ENCODE peak calls at places on chromosomes 11 and 22, in ten cellular contexts. F is fibroblast of lung, N is OCI-LY7, J is BJ, V is keratinocyte, E is bronchial epithelial cell, Y is GM12864, P is heart right ventricle, A is lung, Z is kidney. O is an unnamed sample.

GRCh38 chr11:15278129-15278528 is 163.4 kb downstream of the INSC start:
- DNase-seq in F (peak), N (no peak), J (peak), V (no peak), E (no peak), Y (no peak), P (no peak), A (no peak), Z (no peak), O (no peak)

GRCh38 chr11:126518130-126518995 is 162.9 kb downstream of the ST3GAL4 start:
- DNase-seq in F (no peak), N (no peak), J (no peak), V (no peak), E (no peak), Y (no peak), P (no peak), A (no peak), Z (no peak), O (no peak)

GRCh38 chr11:64534950-64535349 is 56.1 kb upstream of the SLC22A12 start:
- DNase-seq in F (no peak), N (no peak), J (no peak), V (no peak), E (no peak), Y (no peak), P (no peak), A (no peak), Z (peak), O (no peak)

GRCh38 chr11:100719809-100720221 is 32.7 kb downstream of the ARHGAP42 start:
- DNase-seq in F (peak), N (no peak), J (peak), V (no peak), E (peak), Y (no peak), P (peak), A (peak), Z (peak), O (peak)

GRCh38 chr11:102560555-102561011 is 30.0 kb upstream of the MMP7 start:
- DNase-seq in F (peak), N (peak), J (peak), V (peak), E (peak), Y (peak), P (no peak), A (peak), Z (no peak), O (peak)

GRCh38 chr11:45141171-45141570 is 5.3 kb upstream of the PRDM11 start:
- DNase-seq in F (no peak), N (no peak), J (no peak), V (no peak), E (no peak), Y (no peak), P (no peak), A (no peak), Z (no peak), O (no peak)

GRCh38 chr11:9639099-9639498 is 24.8 kb upstream of the SWAP70 start:
- DNase-seq in F (no peak), N (peak), J (no peak), V (no peak), E (no peak), Y (no peak), P (peak), A (no peak), Z (peak), O (no peak)

GRCh38 chr11:69480547-69481392 is 693 bp upstream of the LINC01488 start:
- DNase-seq in F (no peak), N (no peak), J (no peak), V (no peak), E (no peak), Y (no peak), P (peak), A (no peak), Z (peak), O (no peak)

GRCh38 chr11:134171951-134172350 is 51.8 kb downstream of the NCAPD3 start:
- DNase-seq in F (no peak), N (no peak), J (no peak), V (no peak), E (no peak), Y (no peak), P (no peak), A (no peak), Z (no peak), O (no peak)

GRCh38 chr11:69089258-69089657 is 40.5 kb downstream of the TPCN2 start:
- DNase-seq in F (peak), N (no peak), J (peak), V (no peak), E (peak), Y (no peak), P (peak), A (no peak), Z (peak), O (peak)

GRCh38 chr11:126716456-126717083 is 284.0 kb downstream of the KIRREL3 start:
- DNase-seq in F (peak), N (peak), J (no peak), V (no peak), E (no peak), Y (no peak), P (no peak), A (peak), Z (no peak), O (peak)

GRCh38 chr11:69204246-69205124 is 48.8 kb downstream of the SMIM38 start:
- DNase-seq in F (no peak), N (no peak), J (no peak), V (no peak), E (no peak), Y (no peak), P (no peak), A (no peak), Z (no peak), O (no peak)

GRCh38 chr11:3150726-3151125 is 14.4 kb downstream of the OSBPL5 start:
- DNase-seq in F (no peak), N (no peak), J (no peak), V (no peak), E (no peak), Y (no peak), P (no peak), A (no peak), Z (no peak), O (no peak)

GRCh38 chr11:12893787-12894672 is 115.1 kb upstream of the RASSF10 start:
- DNase-seq in F (peak), N (peak), J (no peak), V (peak), E (peak), Y (peak), P (peak), A (peak), Z (no peak), O (peak)

GRCh38 chr22:23763579-23764331 is 965 bp downstream of the C22orf15 start:
- DNase-seq in F (no peak), N (peak), J (no peak), V (no peak), E (no peak), Y (no peak), P (peak), A (no peak), Z (no peak), O (no peak)

GRCh38 chr11:121950160-121950559 is 165.9 kb downstream of the BLID start:
- DNase-seq in F (no peak), N (no peak), J (no peak), V (no peak), E (no peak), Y (no peak), P (no peak), A (no peak), Z (no peak), O (no peak)

GRCh38 chr11:134784046-134784445 is 372.0 kb upstream of the B3GAT1 start:
- DNase-seq in F (no peak), N (no peak), J (no peak), V (no peak), E (no peak), Y (no peak), P (no peak), A (no peak), Z (peak), O (no peak)

GRCh38 chr11:128476729-128477128 is 110.6 kb downstream of the ETS1 start:
- DNase-seq in F (no peak), N (no peak), J (no peak), V (no peak), E (peak), Y (no peak), P (no peak), A (peak), Z (no peak), O (no peak)

GRCh38 chr11:119722281-119722794 is 6.7 kb downstream of the NECTIN1 start:
- DNase-seq in F (no peak), N (no peak), J (no peak), V (no peak), E (no peak), Y (no peak), P (no peak), A (no peak), Z (no peak), O (no peak)

GRCh38 chr11:34585870-34586654 is 34.8 kb upstream of the EHF start:
- DNase-seq in F (peak), N (peak), J (no peak), V (no peak), E (peak), Y (peak), P (no peak), A (no peak), Z (no peak), O (peak)

GRCh38 chr11:44005956-44006355 is 41.8 kb upstream of the ACCSL start:
- DNase-seq in F (no peak), N (no peak), J (no peak), V (no peak), E (no peak), Y (no peak), P (no peak), A (no peak), Z (no peak), O (no peak)

GRCh38 chr11:10492084-10492483 is 37.0 kb downstream of the AMPD3 start:
- DNase-seq in F (no peak), N (no peak), J (no peak), V (no peak), E (no peak), Y (no peak), P (no peak), A (no peak), Z (no peak), O (no peak)

GRCh38 chr22:22576244-22576988 is 17.4 kb upstream of the PRAME start:
- DNase-seq in F (peak), N (peak), J (no peak), V (no peak), E (peak), Y (no peak), P (peak), A (no peak), Z (no peak), O (peak)

GRCh38 chr11:65423516-65424199 is 1.1 kb downstream of the NEAT1 start:
- DNase-seq in F (peak), N (peak), J (no peak), V (no peak), E (peak), Y (no peak), P (peak), A (no peak), Z (peak), O (no peak)

GRCh38 chr11:97610000-97610399 is 1220.2 kb downstream of the JRKL start:
- DNase-seq in F (peak), N (no peak), J (no peak), V (no peak), E (no peak), Y (no peak), P (no peak), A (no peak), Z (no peak), O (no peak)
- TF ChIP-seq CTCF in F (no peak), N (no peak), J (no peak), V (peak), E (no peak), Y (peak), P (no peak), A (no peak), Z (no peak), O (no peak)

GRCh38 chr22:46866591-46866990 is 104.1 kb downstream of the TBC1D22A start:
- DNase-seq in F (peak), N (no peak), J (no peak), V (peak), E (peak), Y (no peak), P (no peak), A (no peak), Z (no peak), O (peak)
- H3K4me3 ChIP-seq in F (no peak), N (no peak), J (no peak), V (no peak), E (no peak), Y (no peak), P (no peak), A (no peak), Z (no peak), O (no peak)

GRCh38 chr11:131066551-131066950 is 150.3 kb upstream of the SNX19 start:
- DNase-seq in F (no peak), N (no peak), J (no peak), V (no peak), E (no peak), Y (no peak), P (no peak), A (no peak), Z (no peak), O (no peak)

GRCh38 chr11:131065435-131066295 is 149.4 kb upstream of the SNX19 start:
- DNase-seq in F (no peak), N (no peak), J (no peak), V (no peak), E (no peak), Y (no peak), P (no peak), A (no peak), Z (peak), O (no peak)

GRCh38 chr11:131070365-131070764 is 154.1 kb upstream of the SNX19 start:
- DNase-seq in F (no peak), N (no peak), J (no peak), V (no peak), E (no peak), Y (no peak), P (no peak), A (no peak), Z (no peak), O (no peak)

GRCh38 chr11:131063638-131064037 is 147.4 kb upstream of the SNX19 start:
- DNase-seq in F (no peak), N (no peak), J (no peak), V (no peak), E (no peak), Y (no peak), P (no peak), A (no peak), Z (no peak), O (no peak)

GRCh38 chr11:131064373-131064991 is 148.2 kb upstream of the SNX19 start:
- DNase-seq in F (peak), N (peak), J (no peak), V (no peak), E (peak), Y (peak), P (peak), A (peak), Z (peak), O (peak)
- TF ChIP-seq CTCF in F (peak), N (peak), J (peak), V (peak), E (peak), Y (peak), P (peak), A (peak), Z (peak), O (peak)

GRCh38 chr22:37425800-37426531 is 1.3 kb downstream of the ELFN2 start:
- DNase-seq in F (peak), N (peak), J (no peak), V (no peak), E (no peak), Y (no peak), P (no peak), A (no peak), Z (no peak), O (no peak)

GRCh38 chr22:37425369-37425768 is 1.9 kb downstream of the ELFN2 start:
- DNase-seq in F (no peak), N (no peak), J (no peak), V (no peak), E (no peak), Y (no peak), P (no peak), A (no peak), Z (no peak), O (no peak)

GRCh38 chr22:37427128-37427710 is at the start of gene ELFN2:
- DNase-seq in F (peak), N (no peak), J (no peak), V (no peak), E (no peak), Y (no peak), P (peak), A (no peak), Z (peak), O (no peak)

GRCh38 chr22:37427711-37428635 is 694 bp upstream of the ELFN2 start:
- DNase-seq in F (no peak), N (no peak), J (no peak), V (no peak), E (no peak), Y (no peak), P (no peak), A (no peak), Z (no peak), O (no peak)

GRCh38 chr22:37426532-37427127 is 649 bp downstream of the ELFN2 start:
- DNase-seq in F (no peak), N (no peak), J (no peak), V (no peak), E (no peak), Y (no peak), P (no peak), A (no peak), Z (no peak), O (no peak)
- H3K4me3 ChIP-seq in F (no peak), N (no peak), J (peak), V (peak), E (peak), Y (no peak), P (no peak), A (no peak), Z (no peak), O (peak)

O was measured in astrocyte of the cerebellum.